ENCODE peak calls at places on chromosome 18, in six cellular contexts. S is left ventricle myocardium inferior, K is pancreas, V is thyroid gland, O is NCI-H748 treated with DMSO at 0.1 percent for 48 hours, T is mucosa of descending colon. Q is an unnamed sample.

GRCh38 chr18:50284226-50284885 is 3.0 kb upstream of the MBD1 start:
- DNase-seq in S (no peak), K (no peak), V (no peak), O (no peak), T (no peak), Q (peak)

GRCh38 chr18:48066225-48066652 is 135.8 kb upstream of the SMAD2 start:
- DNase-seq in S (no peak), K (no peak), V (peak), O (no peak), T (no peak), Q (no peak)

GRCh38 chr18:13541621-13542519 is 184.5 kb downstream of the FAM210A start:
- DNase-seq in S (no peak), K (no peak), V (no peak), O (no peak), T (peak), Q (no peak)

GRCh38 chr18:50716902-50717301 is 102.9 kb downstream of the MRO start:
- DNase-seq in S (no peak), K (no peak), V (no peak), O (no peak), T (no peak), Q (no peak)

GRCh38 chr18:58413667-58414628 is 214.9 kb downstream of the ALPK2 start:
- DNase-seq in S (no peak), K (no peak), V (no peak), O (no peak), T (no peak), Q (no peak)

GRCh38 chr18:10453885-10454772 is at the start of gene APCDD1:
- DNase-seq in S (peak), K (peak), V (peak), O (peak), T (peak), Q (peak)

GRCh38 chr18:24396082-24396623 is 1.5 kb downstream of the OSBPL1A start:
- DNase-seq in S (no peak), K (no peak), V (no peak), O (no peak), T (no peak), Q (no peak)

GRCh38 chr18:54358495-54358793 is 738 bp downstream of the C18orf54 start:
- DNase-seq in S (peak), K (no peak), V (peak), O (no peak), T (no peak), Q (peak)

GRCh38 chr18:40911582-40912254 is 1043.3 kb upstream of the PIK3C3 start:
- DNase-seq in S (no peak), K (no peak), V (no peak), O (no peak), T (no peak), Q (peak)

GRCh38 chr18:26574958-26575864 is 26.9 kb upstream of the KCTD1 start:
- DNase-seq in S (peak), K (peak), V (peak), O (peak), T (peak), Q (peak)

GRCh38 chr18:51514128-51514527 is 316.6 kb upstream of the MEX3C start:
- DNase-seq in S (no peak), K (no peak), V (no peak), O (no peak), T (no peak), Q (peak)

GRCh38 chr18:69839989-69840388 is 107.7 kb downstream of the CD226 start:
- DNase-seq in S (no peak), K (no peak), V (no peak), O (no peak), T (no peak), Q (no peak)

GRCh38 chr18:24928479-24928878 is 423.5 kb downstream of the ZNF521 start:
- DNase-seq in S (no peak), K (no peak), V (no peak), O (no peak), T (no peak), Q (no peak)

GRCh38 chr18:74512321-74513053 is 16.3 kb downstream of the CNDP2 start:
- DNase-seq in S (no peak), K (no peak), V (no peak), O (no peak), T (no peak), Q (no peak)

Q was measured in mammary epithelial cell.